ENCODE peak calls at places on chromosome X, in six cellular contexts. Z, D, N, A, C and V are unnamed samples.

GRCh38 chrX:133151320-133151719 is 54.4 kb upstream of the USP26 start:
- DNase-seq in C (no peak), N (no peak), Z (no peak), A (no peak), D (no peak), V (no peak)

GRCh38 chrX:27815209-27815608 is 7.4 kb downstream of the MAGEB10 start:
- DNase-seq in N (no peak), C (no peak), D (no peak), A (no peak), Z (no peak), V (no peak)

GRCh38 chrX:48972214-48973164 is 845 bp upstream of the KCND1 start:
- DNase-seq in N (peak), C (peak), A (peak), Z (no peak), D (peak), V (no peak)

GRCh38 chrX:49106930-49107329 is 16.6 kb downstream of the GPKOW start:
- DNase-seq in N (peak), A (peak), D (peak), C (peak), Z (no peak), V (no peak)

GRCh38 chrX:102129473-102129872 is 4.0 kb downstream of the TCEAL2 start:
- DNase-seq in Z (no peak), D (no peak), A (peak), N (no peak), C (peak), V (no peak)

GRCh38 chrX:41180194-41180902 is 95.1 kb downstream of the USP9X start:
- DNase-seq in A (peak), N (peak), Z (no peak), C (peak), D (peak), V (peak)

GRCh38 chrX:16825306-16826035 is 39.2 kb downstream of the TXLNG start:
- DNase-seq in A (no peak), Z (no peak), N (no peak), D (no peak), C (no peak), V (no peak)

GRCh38 chrX:119325456-119325855 is 73.7 kb upstream of the SLC25A43 start:
- DNase-seq in D (no peak), Z (no peak), A (no peak), N (no peak), C (no peak), V (no peak)

GRCh38 chrX:71163010-71163409 is 18.4 kb downstream of the NLGN3 start:
- DNase-seq in C (peak), A (no peak), N (peak), D (no peak), Z (no peak), V (no peak)

GRCh38 chrX:56978172-56978571 is 17.2 kb downstream of the SPIN3 start:
- DNase-seq in N (no peak), Z (no peak), D (peak), A (peak), C (peak), V (peak)

GRCh38 chrX:148984238-148984637 is 483.8 kb downstream of the AFF2 start:
- DNase-seq in C (no peak), A (no peak), N (no peak), D (no peak), Z (no peak), V (no peak)

GRCh38 chrX:140733766-140734342 is 24.3 kb downstream of the LINC00632 start:
- DNase-seq in N (no peak), D (peak), Z (no peak), A (peak), C (peak), V (no peak)

GRCh38 chrX:156004256-156004655 is 6.8 kb downstream of the IL9R start:
- DNase-seq in D (no peak), Z (no peak), C (no peak), A (no peak), N (no peak), V (no peak)

GRCh38 chrX:96685205-96686099 is 810 bp downstream of the DIAPH2 start:
- DNase-seq in A (peak), N (peak), D (peak), Z (no peak), C (peak), V (no peak)

GRCh38 chrX:1592128-1592862 is 891 bp downstream of the AKAP17A start:
- DNase-seq in A (no peak), C (no peak), D (peak), N (no peak), Z (no peak), V (no peak)

GRCh38 chrX:148536961-148537360 is 36.5 kb downstream of the AFF2 start:
- DNase-seq in C (no peak), N (no peak), Z (no peak), A (peak), D (no peak), V (no peak)

GRCh38 chrX:153793291-153793690 is 884 bp downstream of the IDH3G start:
- DNase-seq in Z (no peak), D (no peak), C (no peak), A (no peak), N (no peak), V (no peak)

GRCh38 chrX:156005144-156005543 is 7.6 kb downstream of the IL9R start:
- DNase-seq in C (no peak), N (no peak), D (no peak), Z (no peak), A (no peak), V (no peak)

GRCh38 chrX:81390244-81390643 is 188.3 kb downstream of the SH3BGRL start:
- DNase-seq in A (no peak), Z (no peak), N (no peak), C (no peak), D (no peak), V (no peak)

GRCh38 chrX:142711801-142712200 is 313.9 kb upstream of the SPANXN4 start:
- DNase-seq in Z (no peak), C (no peak), A (no peak), D (no peak), N (no peak), V (no peak)

GRCh38 chrX:14398725-14399124 is 130.6 kb upstream of the GLRA2 start:
- DNase-seq in N (no peak), Z (no peak), D (no peak), C (no peak), A (no peak), V (no peak)

GRCh38 chrX:41667631-41668030 is 21.1 kb upstream of the GPR34 start:
- DNase-seq in C (no peak), N (no peak), Z (no peak), D (no peak), A (no peak), V (no peak)

GRCh38 chrX:48957477-48957826 is at the start of gene OTUD5:
- DNase-seq in Z (no peak), A (no peak), C (peak), D (peak), N (peak), V (no peak)

GRCh38 chrX:40245411-40246140 is 147.8 kb upstream of the BCOR start:
- DNase-seq in C (peak), Z (no peak), A (peak), N (no peak), D (no peak), V (no peak)

GRCh38 chrX:40460926-40461325 is 119.8 kb upstream of the ATP6AP2 start:
- DNase-seq in C (no peak), N (no peak), D (no peak), A (peak), Z (no peak), V (no peak)

GRCh38 chrX:2391869-2392606 is 108.7 kb downstream of the DHRSX start:
- DNase-seq in A (peak), N (no peak), Z (no peak), C (no peak), D (no peak), V (no peak)

GRCh38 chrX:33784548-33784947 is 347.6 kb downstream of the FAM47A start:
- DNase-seq in Z (no peak), A (no peak), D (no peak), C (no peak), N (no peak), V (no peak)

GRCh38 chrX:33725556-33726232 is 406.4 kb downstream of the FAM47A start:
- DNase-seq in Z (no peak), C (no peak), A (peak), D (no peak), N (no peak), V (no peak)

GRCh38 chrX:120857240-120857639 is 18.4 kb downstream of the CT47B1 start:
- DNase-seq in Z (no peak), C (no peak), N (no peak), D (no peak), A (no peak), V (no peak)

GRCh38 chrX:69067841-69068240 is 97.4 kb downstream of the PJA1 start:
- DNase-seq in N (no peak), D (no peak), A (no peak), C (no peak), Z (no peak), V (no peak)

GRCh38 chrX:49230500-49231232 is 2.5 kb downstream of the CACNA1F start:
- DNase-seq in A (peak), C (peak), Z (no peak), N (no peak), D (no peak), V (peak)